ENCODE peak calls at places on chromosomes 12 and 14, in four cellular contexts. R, Y, O and M are unnamed samples.

GRCh38 chr14:70416322-70416716 is 571 bp downstream of the SYNJ2BP start:
- DNase-seq in O (no peak), Y (peak; percentile 18), R (no peak), M (no peak)

GRCh38 chr12:48998497-48999353 is 450 bp downstream of the DDN start:
- DNase-seq in R (no peak), O (peak; percentile 70), Y (no peak), M (no peak)

GRCh38 chr12:90355701-90356345 is 599.2 kb downstream of the CCER1 start:
- DNase-seq in Y (no peak), R (no peak), O (no peak), M (no peak)

GRCh38 chr12:105120551-105120950 is 13.0 kb downstream of the WASHC4 start:
- DNase-seq in O (no peak), R (no peak), Y (no peak), M (no peak)

GRCh38 chr12:3453947-3454675 is 36.9 kb upstream of the PRMT8 start:
- DNase-seq in Y (peak; percentile 2), R (peak; percentile 27), O (no peak), M (peak; percentile 33)

GRCh38 chr12:58455146-58455545 is 465.2 kb downstream of the LRIG3 start:
- DNase-seq in R (no peak), Y (no peak), O (no peak), M (no peak)

GRCh38 chr14:59182641-59183040 is 5.8 kb upstream of the DAAM1 start:
- DNase-seq in O (no peak), Y (no peak), R (no peak), M (no peak)

GRCh38 chr14:70814466-70814865 is 5.2 kb upstream of the MAP3K9 start:
- DNase-seq in R (no peak), Y (no peak), O (no peak), M (no peak)

GRCh38 chr12:39780527-39781446 is 161.2 kb upstream of the ABCD2 start:
- DNase-seq in Y (no peak), R (no peak), O (no peak), M (peak; percentile 26)

GRCh38 chr12:112577473-112578334 is 159.0 kb downstream of the PTPN11 start:
- DNase-seq in Y (no peak), R (no peak), O (no peak), M (no peak)

GRCh38 chr12:67692135-67692534 is 43.6 kb downstream of the DYRK2 start:
- DNase-seq in O (no peak), R (no peak), Y (no peak), M (no peak)

GRCh38 chr14:54797986-54798385 is 104.6 kb downstream of the GCH1 start:
- DNase-seq in O (no peak), R (no peak), Y (no peak), M (no peak)

GRCh38 chr14:82694820-82695219 is 1161.2 kb upstream of the SEL1L start:
- DNase-seq in O (no peak), R (no peak), Y (no peak), M (no peak)

GRCh38 chr14:24329736-24330135 is 5.1 kb downstream of the ADCY4 start:
- DNase-seq in O (no peak), R (no peak), Y (no peak), M (no peak)

GRCh38 chr14:60093088-60093487 is 1.4 kb downstream of the PCNX4 start:
- DNase-seq in R (no peak), O (no peak), Y (no peak), M (no peak)

GRCh38 chr14:52879958-52880357 is 70.9 kb downstream of the FERMT2 start:
- DNase-seq in O (no peak), R (no peak), Y (no peak), M (no peak)

GRCh38 chr12:93137656-93138612 is 208.8 kb upstream of the EEA1 start:
- DNase-seq in R (peak; percentile 83), Y (peak; percentile 60), O (no peak), M (peak; percentile 74)

GRCh38 chr12:76250256-76250655 is 98.0 kb downstream of the BBS10 start:
- DNase-seq in Y (no peak), R (no peak), O (no peak), M (no peak)

GRCh38 chr12:1657616-1658167 is 28.7 kb downstream of the WNT5B start:
- DNase-seq in O (no peak), Y (no peak), R (no peak), M (no peak)

GRCh38 chr14:68780358-68781160 is 12.3 kb downstream of the ZFP36L1 start:
- DNase-seq in Y (peak; percentile 85), O (peak; percentile 35), R (no peak), M (no peak)

GRCh38 chr14:92903359-92903758 is 19.6 kb upstream of the CHGA start:
- DNase-seq in R (no peak), O (no peak), Y (no peak), M (no peak)

GRCh38 chr14:35687335-35687939 is 121.7 kb downstream of the RALGAPA1 start:
- DNase-seq in O (peak; percentile 47), Y (peak; percentile 78), R (peak; percentile 30), M (no peak)

GRCh38 chr12:4270016-4270669 is 3.4 kb upstream of the CCND2 start:
- DNase-seq in Y (no peak), O (no peak), R (no peak), M (no peak)

GRCh38 chr12:120413901-120414695 is 23.8 kb upstream of the COX6A1 start:
- DNase-seq in R (no peak), O (no peak), Y (no peak), M (no peak)

GRCh38 chr14:101681795-101682194 is 79.7 kb upstream of the PPP2R5C start:
- DNase-seq in Y (no peak), R (no peak), O (no peak), M (no peak)

GRCh38 chr14:93725002-93725582 is 63.2 kb downstream of the PRIMA1 start:
- DNase-seq in R (no peak), O (no peak), Y (no peak), M (no peak)

GRCh38 chr12:26512213-26512612 is 316.8 kb downstream of the SSPN start:
- DNase-seq in O (peak; percentile 87), Y (no peak), R (no peak), M (no peak)

GRCh38 chr14:69315302-69315701 is 55.3 kb downstream of the GALNT16 start:
- DNase-seq in O (peak; percentile 9), Y (peak; percentile 13), R (no peak), M (no peak)

GRCh38 chr12:11668611-11669010 is 19.1 kb downstream of the ETV6 start:
- DNase-seq in Y (no peak), R (no peak), O (peak; percentile 51), M (no peak)

GRCh38 chr12:102326987-102327386 is 129.4 kb upstream of the PMCH start:
- DNase-seq in Y (no peak), O (no peak), R (peak; percentile 31), M (no peak)

DNA sequence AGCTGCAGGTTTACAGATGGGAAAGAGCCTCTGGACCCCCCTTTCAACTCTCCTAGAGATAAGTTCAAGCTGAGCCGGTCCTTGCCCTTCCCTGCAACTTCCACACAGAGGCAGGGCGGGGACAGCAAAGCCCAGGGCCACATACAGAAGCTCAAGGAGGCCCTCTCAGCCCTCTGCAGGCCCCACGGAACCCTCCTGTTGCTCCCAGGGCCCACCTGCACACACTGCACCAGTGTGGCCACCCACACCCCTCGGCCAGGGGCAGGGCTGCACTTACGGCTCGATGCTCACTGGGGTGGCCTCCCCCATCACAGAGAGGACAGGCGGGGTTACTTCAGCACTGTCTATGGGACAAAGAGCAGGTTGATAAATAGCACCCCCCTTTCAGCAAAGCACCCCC is 13.0 kb upstream of the PNMA1 start:
- DNase-seq in Y (no peak), O (no peak), R (no peak), M (no peak)
- TF ChIP-seq CTCF in Y (no peak), O (no peak), R (no peak), M (no peak)

DNA sequence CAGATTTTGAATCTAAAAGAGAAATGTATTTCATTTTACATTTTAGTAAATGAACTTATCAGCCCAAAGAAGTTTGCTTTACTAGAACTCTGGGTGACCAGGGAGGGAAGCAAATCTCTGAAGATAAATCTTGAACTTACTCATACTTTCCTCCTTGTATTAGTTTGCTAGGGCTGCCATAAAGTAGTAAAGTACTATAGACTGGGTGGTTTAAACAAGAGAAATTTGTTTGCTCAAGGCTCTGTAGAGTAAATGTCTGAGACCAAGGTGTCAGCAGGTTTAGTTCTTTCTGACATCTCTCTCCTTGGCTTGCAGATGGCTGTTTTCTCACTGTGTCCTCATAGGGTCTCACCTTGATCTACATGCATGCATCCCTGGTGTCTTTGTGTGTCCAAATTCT is 926.0 kb downstream of the DIO2 start:
- DNase-seq in O (no peak), Y (no peak), R (no peak), M (no peak)
- H3K4me3 ChIP-seq in O (no peak overlapping the region), Y (no peak overlapping the region), R (no peak overlapping the region), M (no peak overlapping the region)

GRCh38 chr12:113889076-113889475 is 77.0 kb downstream of the RBM19 start:
- DNase-seq in O (no peak), Y (no peak), R (no peak), M (no peak)
- TF ChIP-seq CTCF in O (peak; percentile 6), Y (no peak), R (no peak), M (peak; percentile 21)

GRCh38 chr14:88551094-88551870 is 3.5 kb downstream of the PTPN21 start:
- DNase-seq in Y (peak; percentile 90), R (peak; percentile 65), O (peak; percentile 80), M (no peak)
- H3K4me3 ChIP-seq in Y (peak overlapping the region; percentile 78), R (peak overlapping the region; percentile 87), O (peak overlapping the region; percentile 48), M (peak overlapping the region; percentile 56)

DNA sequence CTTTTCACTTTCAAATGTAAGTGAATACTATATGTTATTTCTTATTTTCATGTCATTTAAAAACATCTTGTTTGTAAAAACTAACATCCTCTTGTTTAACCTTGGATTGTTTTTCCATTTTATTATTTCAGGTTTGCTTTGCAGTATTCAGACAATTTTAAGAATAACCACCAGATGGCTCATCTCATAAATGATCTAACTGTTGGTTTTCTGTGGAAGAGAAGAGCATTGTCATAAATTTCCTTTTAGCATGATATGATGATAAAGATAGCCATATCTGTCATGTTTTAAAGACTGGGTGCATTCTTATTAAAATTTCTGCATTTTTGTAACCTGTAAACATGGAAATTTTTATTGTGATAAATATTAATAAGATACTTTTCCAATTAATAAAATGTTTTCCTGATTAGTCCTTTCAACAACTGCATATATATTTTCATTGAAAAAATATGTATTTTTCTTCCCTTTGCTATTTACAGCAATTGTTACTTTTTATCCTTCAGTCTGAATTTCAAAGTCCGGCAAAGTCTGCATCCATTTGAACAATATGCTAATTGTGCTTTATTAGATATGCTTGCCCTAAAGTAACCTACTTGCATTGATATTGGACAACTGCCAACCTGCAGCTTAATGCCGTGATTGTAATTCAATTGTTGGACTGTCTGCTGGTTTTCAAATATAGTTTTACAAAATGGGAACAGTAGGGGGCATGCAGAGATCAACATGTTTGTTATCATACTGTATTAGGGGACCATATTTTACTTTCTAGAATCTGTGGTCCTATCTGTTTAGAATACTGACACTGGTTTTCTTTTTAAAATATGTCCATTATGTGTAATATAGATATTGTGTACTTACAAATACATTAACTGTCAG is 163.4 kb downstream of the GARIN6 start:
- DNase-seq in Y (peak; percentile 36), O (no peak), R (no peak), M (no peak)
- TF ChIP-seq CTCF in Y (peak; percentile 40), O (no peak), R (no peak), M (peak; percentile 25)